ENCODE peak calls at places on chromosomes 13 and 19, in four cellular contexts. F is uterus, K is progenitor cell of endocrine pancreas, I is heart left ventricle. P is an unnamed sample.

GRCh38 chr19:55581145-55581827 is 638 bp upstream of the ZNF579 start:
- DNase-seq in F (no peak), K (no peak), I (no peak), P (no peak)

GRCh38 chr13:74550039-74550438 is 415.8 kb upstream of the KLF12 start:
- DNase-seq in F (no peak), K (no peak), I (no peak), P (no peak)

GRCh38 chr19:10270180-10270615 is 722 bp upstream of the ICAM1 start:
- DNase-seq in F (peak; percentile 47), K (no peak), I (peak; percentile 80), P (no peak)

GRCh38 chr13:41694902-41695301 is 237.6 kb downstream of the RGCC start:
- DNase-seq in F (peak; percentile 62), K (no peak), I (peak; percentile 73), P (no peak)

GRCh38 chr13:100588350-100589177 is at the start of gene GGACT:
- DNase-seq in F (peak; percentile 73), K (peak; percentile 71), I (peak; percentile 72), P (peak; percentile 86)

GRCh38 chr13:44854264-44855060 is 134.8 kb downstream of the NUFIP1 start:
- DNase-seq in F (no peak), K (no peak), I (peak; percentile 56), P (no peak)

GRCh38 chr19:29841559-29842367 is 30.0 kb downstream of the CCNE1 start:
- DNase-seq in F (no peak), K (no peak), I (no peak), P (no peak)

GRCh38 chr13:43805681-43806128 is 18.9 kb upstream of the ENOX1 start:
- DNase-seq in F (no peak), K (no peak), I (no peak), P (no peak)

GRCh38 chr19:20664917-20665781 is 3.8 kb upstream of the ZNF626 start:
- DNase-seq in F (peak; percentile 32), K (peak; percentile 22), I (peak; percentile 21), P (no peak)

GRCh38 chr13:59371229-59371628 is 792.5 kb downstream of the DIAPH3 start:
- DNase-seq in F (no peak), K (no peak), I (no peak), P (no peak)

GRCh38 chr13:42409061-42409460 is 137.1 kb downstream of the AKAP11 start:
- DNase-seq in F (no peak), K (no peak), I (no peak), P (no peak)

GRCh38 chr13:89239361-89240127 is 1568.4 kb downstream of the SLITRK5 start:
- DNase-seq in F (no peak), K (no peak), I (no peak), P (no peak)

GRCh38 chr19:5530701-5531100 is 37.1 kb downstream of the TINCR start:
- DNase-seq in F (no peak), K (no peak), I (no peak), P (no peak)

GRCh38 chr19:12669272-12670158 is 2.9 kb downstream of the WDR83 start:
- DNase-seq in F (peak; percentile 78), K (peak; percentile 59), I (peak; percentile 84), P (peak; percentile 72)

GRCh38 chr19:15263361-15263985 is 31.2 kb upstream of the EPHX3 start:
- DNase-seq in F (no peak), K (no peak), I (no peak), P (no peak)

GRCh38 chr19:18789883-18790565 is 1.1 kb downstream of the COMP start:
- DNase-seq in F (no peak), K (no peak), I (no peak), P (no peak)

GRCh38 chr13:44049546-44049945 is 169.8 kb downstream of the LACC1 start:
- DNase-seq in F (no peak), K (no peak), I (no peak), P (no peak)

GRCh38 chr19:45079063-45079910 is at the start of gene GEMIN7:
- DNase-seq in F (peak; percentile 67), K (peak; percentile 79), I (peak; percentile 81), P (peak; percentile 84)

GRCh38 chr13:35309711-35310110 is 166.8 kb downstream of the MAB21L1 start:
- DNase-seq in F (no peak), K (no peak), I (no peak), P (no peak)

GRCh38 chr19:1942078-1942933 is 1.3 kb downstream of the CSNK1G2 start:
- DNase-seq in F (peak; percentile 66), K (peak; percentile 71), I (peak; percentile 82), P (peak; percentile 86)

GRCh38 chr19:19269952-19270694 is 3.0 kb downstream of the TM6SF2 start:
- DNase-seq in F (no peak), K (no peak), I (no peak), P (peak; percentile 1)

GRCh38 chr19:48634036-48634342 is 3.2 kb downstream of the DBP start:
- DNase-seq in F (no peak), K (no peak), I (no peak), P (no peak)

GRCh38 chr13:19845758-19846157 is 17.7 kb downstream of the ZMYM5 start:
- DNase-seq in F (peak; percentile 40), K (no peak), I (no peak), P (no peak)

DNA sequence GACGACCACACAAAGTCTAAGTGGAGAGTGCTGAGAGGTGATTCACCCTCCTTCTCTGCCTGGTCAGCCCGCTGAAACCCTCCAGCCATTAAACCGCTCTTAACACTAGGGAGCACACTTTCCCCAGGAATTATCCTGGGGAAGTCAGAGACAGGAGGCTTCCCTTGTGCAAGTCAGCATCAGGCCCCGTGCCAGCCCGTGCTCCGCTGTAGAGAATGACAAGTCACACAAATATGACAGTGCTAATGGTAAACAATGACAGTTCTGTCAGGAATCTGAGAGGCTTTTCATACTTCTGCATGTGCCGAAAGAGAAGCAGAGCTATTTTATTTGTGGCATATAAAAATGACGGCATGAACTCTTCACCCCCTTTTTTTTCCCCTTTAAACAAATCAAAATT is 816.9 kb upstream of the SLC10A2 start:
- DNase-seq in F (peak; percentile 23), K (peak; percentile 36), I (peak; percentile 69), P (peak; percentile 60)
- TF ChIP-seq CTCF in F (peak; percentile 49), K (peak; percentile 72), I (peak; percentile 55), P (no peak)

GRCh38 chr19:37719927-37720265 is 335 bp upstream of the ZNF607 start:
- DNase-seq in F (no peak), K (no peak), I (no peak), P (no peak)
- TF ChIP-seq CTCF in F (no peak), K (no peak), I (peak; percentile 6), P (no peak)

DNA sequence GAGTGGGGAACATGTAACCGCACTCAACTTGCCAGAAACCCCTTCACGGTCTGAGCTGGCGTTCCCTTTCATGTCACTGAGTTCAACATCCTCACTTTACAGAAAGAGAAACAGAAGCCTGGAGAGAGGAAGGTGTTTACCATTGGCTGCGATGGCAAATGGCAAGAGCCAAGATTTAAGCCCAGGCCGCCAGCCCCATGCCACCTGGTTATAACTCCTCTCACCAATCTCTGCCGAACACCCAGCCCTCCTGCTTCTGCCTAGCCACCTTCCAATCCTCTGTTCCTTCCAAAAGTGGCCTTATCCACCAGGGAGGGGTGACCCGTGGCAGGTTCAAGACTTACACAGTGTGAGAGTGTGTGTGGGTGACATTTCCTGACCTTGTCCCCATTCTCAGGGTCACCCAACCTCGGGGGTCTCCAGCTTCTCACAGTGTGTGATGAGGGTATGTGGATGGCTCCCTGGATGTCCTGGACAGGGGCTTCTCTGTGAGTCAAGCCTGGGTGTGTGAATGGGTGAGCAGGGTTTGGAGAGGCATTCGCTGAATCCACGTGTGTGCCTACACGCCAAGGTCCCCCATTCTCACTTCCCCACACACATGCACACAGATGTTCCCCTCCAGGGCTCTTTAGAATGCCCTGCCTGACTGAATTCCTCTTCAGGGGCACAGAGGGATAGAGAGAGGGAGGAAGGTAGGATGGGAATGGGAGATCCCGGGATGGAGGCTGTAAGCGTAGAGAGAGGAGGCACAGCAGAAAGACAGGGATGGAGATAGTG is 1.2 kb downstream of the CADM4 start:
- DNase-seq in F (no peak), K (no peak), I (no peak), P (no peak)
- TF ChIP-seq CTCF in F (no peak), K (no peak), I (no peak), P (no peak)

GRCh38 chr13:91181892-91182291 is 165.6 kb upstream of the MIR17HG start:
- DNase-seq in F (no peak), K (no peak), I (no peak), P (no peak)

GRCh38 chr13:91187522-91187921 is 160.0 kb upstream of the MIR17HG start:
- DNase-seq in F (no peak), K (no peak), I (no peak), P (no peak)

GRCh38 chr13:91184244-91184926 is 163.1 kb upstream of the MIR17HG start:
- DNase-seq in F (no peak), K (no peak), I (no peak), P (no peak)

GRCh38 chr13:91185294-91185863 is 162.1 kb upstream of the MIR17HG start:
- DNase-seq in F (no peak), K (no peak), I (no peak), P (no peak)
- TF ChIP-seq CTCF in F (no peak), K (peak; percentile 51), I (peak; percentile 51), P (no peak)

GRCh38 chr19:34838248-34838647 is 65.2 kb upstream of the ZNF599 start:
- DNase-seq in F (no peak), K (no peak), I (no peak), P (no peak)
- TF ChIP-seq CTCF in F (no peak), K (no peak), I (peak; percentile 9), P (no peak)

GRCh38 chr13:80923907-80924306 is 583.0 kb upstream of the SPRY2 start:
- DNase-seq in F (no peak), K (no peak), I (no peak), P (no peak)

GRCh38 chr13:80924596-80924995 is 583.7 kb upstream of the SPRY2 start:
- DNase-seq in F (no peak), K (no peak), I (no peak), P (no peak)

GRCh38 chr13:80921971-80922370 is 581.0 kb upstream of the SPRY2 start:
- DNase-seq in F (no peak), K (no peak), I (no peak), P (no peak)

DNA sequence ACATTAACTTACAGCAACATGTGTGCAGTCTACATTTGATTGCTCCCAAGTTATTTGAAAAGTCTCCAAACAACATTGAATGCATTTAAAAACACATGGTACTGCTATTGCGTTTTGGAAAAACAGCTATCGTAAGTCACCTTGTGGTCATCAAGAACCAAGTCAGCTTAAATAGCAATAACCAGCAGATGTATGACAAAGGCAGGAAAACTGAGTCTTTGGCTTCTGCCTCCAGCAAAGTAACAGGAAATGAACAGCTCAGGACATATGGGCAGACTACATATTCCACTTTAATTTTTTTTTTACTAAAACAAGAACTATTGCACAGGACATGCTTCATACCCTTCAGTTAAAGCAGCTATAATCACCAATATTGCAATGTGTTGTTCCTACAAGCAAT is 580.6 kb upstream of the SPRY2 start:
- DNase-seq in F (no peak), K (no peak), I (no peak), P (no peak)
- TF ChIP-seq CTCF in F (no peak), K (no peak), I (no peak), P (no peak)